ENCODE peak calls at places on chromosomes 1 and 21, in six cellular contexts. One of them, this sample, is unnamed.

GRCh38 chr21:45319461-45320211 is 31.9 kb upstream of the POFUT2 start:
- DNase-seq in effector memory CD8-positive, alpha-beta T cell: no peak
- DNase-seq in lower leg skin: no peak
- DNase-seq in GM03348: no peak
- DNase-seq in stimulated activated CD4-positive, alpha-beta T cell treated with anti-CD3 and anti-CD28 coated beads, Interleukin-1b, Interleukin-23, amount 100 ng/mL, for 24 hours: no peak
- DNase-seq in LHCN-M2: peak; percentile 70
- DNase-seq in this sample: peak; percentile 95

GRCh38 chr1:55474168-55474786 is 259.1 kb upstream of the USP24 start:
- DNase-seq in effector memory CD8-positive, alpha-beta T cell: no peak
- DNase-seq in lower leg skin: no peak
- DNase-seq in GM03348: peak; percentile 33
- DNase-seq in stimulated activated CD4-positive, alpha-beta T cell treated with anti-CD3 and anti-CD28 coated beads, Interleukin-1b, Interleukin-23, amount 100 ng/mL, for 24 hours: no peak
- DNase-seq in LHCN-M2: no peak
- DNase-seq in this sample: no peak

GRCh38 chr1:179583869-179584268 is 7.8 kb upstream of the TDRD5 start:
- DNase-seq in effector memory CD8-positive, alpha-beta T cell: no peak
- DNase-seq in lower leg skin: no peak
- DNase-seq in GM03348: no peak
- DNase-seq in stimulated activated CD4-positive, alpha-beta T cell treated with anti-CD3 and anti-CD28 coated beads, Interleukin-1b, Interleukin-23, amount 100 ng/mL, for 24 hours: no peak
- DNase-seq in LHCN-M2: peak; percentile 4
- DNase-seq in this sample: no peak

GRCh38 chr1:34800214-34800613 is 7.4 kb downstream of the GJA4 start:
- DNase-seq in effector memory CD8-positive, alpha-beta T cell: no peak
- DNase-seq in lower leg skin: no peak
- DNase-seq in GM03348: no peak
- DNase-seq in stimulated activated CD4-positive, alpha-beta T cell treated with anti-CD3 and anti-CD28 coated beads, Interleukin-1b, Interleukin-23, amount 100 ng/mL, for 24 hours: no peak
- DNase-seq in LHCN-M2: no peak
- DNase-seq in this sample: no peak

GRCh38 chr1:27137022-27137542 is 17.8 kb downstream of the SLC9A1 start:
- DNase-seq in effector memory CD8-positive, alpha-beta T cell: peak; percentile 73
- DNase-seq in lower leg skin: no peak
- DNase-seq in GM03348: peak; percentile 45
- DNase-seq in stimulated activated CD4-positive, alpha-beta T cell treated with anti-CD3 and anti-CD28 coated beads, Interleukin-1b, Interleukin-23, amount 100 ng/mL, for 24 hours: peak; percentile 72
- DNase-seq in LHCN-M2: no peak
- DNase-seq in this sample: peak; percentile 69

GRCh38 chr1:99634971-99635624 is 10.8 kb upstream of the PALMD start:
- DNase-seq in effector memory CD8-positive, alpha-beta T cell: no peak
- DNase-seq in lower leg skin: no peak
- DNase-seq in GM03348: no peak
- DNase-seq in stimulated activated CD4-positive, alpha-beta T cell treated with anti-CD3 and anti-CD28 coated beads, Interleukin-1b, Interleukin-23, amount 100 ng/mL, for 24 hours: no peak
- DNase-seq in LHCN-M2: no peak
- DNase-seq in this sample: no peak

GRCh38 chr1:170261669-170262068 is 115.9 kb downstream of the NTMT2 start:
- DNase-seq in effector memory CD8-positive, alpha-beta T cell: no peak
- DNase-seq in lower leg skin: no peak
- DNase-seq in GM03348: peak; percentile 63
- DNase-seq in stimulated activated CD4-positive, alpha-beta T cell treated with anti-CD3 and anti-CD28 coated beads, Interleukin-1b, Interleukin-23, amount 100 ng/mL, for 24 hours: no peak
- DNase-seq in LHCN-M2: no peak
- DNase-seq in this sample: no peak

GRCh38 chr1:182246783-182247182 is 144.8 kb downstream of the GLUL start:
- DNase-seq in effector memory CD8-positive, alpha-beta T cell: no peak
- DNase-seq in lower leg skin: peak; percentile 58
- DNase-seq in GM03348: no peak
- DNase-seq in stimulated activated CD4-positive, alpha-beta T cell treated with anti-CD3 and anti-CD28 coated beads, Interleukin-1b, Interleukin-23, amount 100 ng/mL, for 24 hours: no peak
- DNase-seq in LHCN-M2: no peak
- DNase-seq in this sample: no peak

GRCh38 chr1:216732121-216732520 is 8.9 kb upstream of the ESRRG start:
- DNase-seq in effector memory CD8-positive, alpha-beta T cell: no peak
- DNase-seq in lower leg skin: no peak
- DNase-seq in GM03348: no peak
- DNase-seq in stimulated activated CD4-positive, alpha-beta T cell treated with anti-CD3 and anti-CD28 coated beads, Interleukin-1b, Interleukin-23, amount 100 ng/mL, for 24 hours: no peak
- DNase-seq in LHCN-M2: no peak
- DNase-seq in this sample: no peak

GRCh38 chr21:43372663-43373386 is 54.1 kb downstream of the SIK1 start:
- DNase-seq in effector memory CD8-positive, alpha-beta T cell: no peak
- DNase-seq in lower leg skin: no peak
- DNase-seq in GM03348: no peak
- DNase-seq in stimulated activated CD4-positive, alpha-beta T cell treated with anti-CD3 and anti-CD28 coated beads, Interleukin-1b, Interleukin-23, amount 100 ng/mL, for 24 hours: no peak
- DNase-seq in LHCN-M2: no peak
- DNase-seq in this sample: no peak

GRCh38 chr1:241531195-241532172 is 694 bp upstream of the KMO start:
- DNase-seq in effector memory CD8-positive, alpha-beta T cell: no peak
- DNase-seq in lower leg skin: no peak
- DNase-seq in GM03348: peak; percentile 55
- DNase-seq in stimulated activated CD4-positive, alpha-beta T cell treated with anti-CD3 and anti-CD28 coated beads, Interleukin-1b, Interleukin-23, amount 100 ng/mL, for 24 hours: no peak
- DNase-seq in LHCN-M2: peak; percentile 73
- DNase-seq in this sample: no peak

GRCh38 chr1:36397378-36398230 is at the start of gene LSM10:
- DNase-seq in effector memory CD8-positive, alpha-beta T cell: peak; percentile 85
- DNase-seq in lower leg skin: peak; percentile 93
- DNase-seq in GM03348: peak; percentile 93
- DNase-seq in stimulated activated CD4-positive, alpha-beta T cell treated with anti-CD3 and anti-CD28 coated beads, Interleukin-1b, Interleukin-23, amount 100 ng/mL, for 24 hours: peak; percentile 86
- DNase-seq in LHCN-M2: peak; percentile 90
- DNase-seq in this sample: peak; percentile 96

GRCh38 chr1:56212143-56212542 is 367.2 kb downstream of the PLPP3 start:
- DNase-seq in effector memory CD8-positive, alpha-beta T cell: no peak
- DNase-seq in lower leg skin: no peak
- DNase-seq in GM03348: no peak
- DNase-seq in stimulated activated CD4-positive, alpha-beta T cell treated with anti-CD3 and anti-CD28 coated beads, Interleukin-1b, Interleukin-23, amount 100 ng/mL, for 24 hours: no peak
- DNase-seq in LHCN-M2: no peak
- DNase-seq in this sample: no peak

GRCh38 chr1:209106237-209106741 is 477.2 kb upstream of the CAMK1G start:
- DNase-seq in effector memory CD8-positive, alpha-beta T cell: no peak
- DNase-seq in lower leg skin: no peak
- DNase-seq in GM03348: peak; percentile 31
- DNase-seq in stimulated activated CD4-positive, alpha-beta T cell treated with anti-CD3 and anti-CD28 coated beads, Interleukin-1b, Interleukin-23, amount 100 ng/mL, for 24 hours: no peak
- DNase-seq in LHCN-M2: peak; percentile 75
- DNase-seq in this sample: no peak

GRCh38 chr1:107626075-107626796 is 338.7 kb downstream of the VAV3 start:
- DNase-seq in effector memory CD8-positive, alpha-beta T cell: no peak
- DNase-seq in lower leg skin: no peak
- DNase-seq in GM03348: peak; percentile 31
- DNase-seq in stimulated activated CD4-positive, alpha-beta T cell treated with anti-CD3 and anti-CD28 coated beads, Interleukin-1b, Interleukin-23, amount 100 ng/mL, for 24 hours: no peak
- DNase-seq in LHCN-M2: no peak
- DNase-seq in this sample: no peak

GRCh38 chr21:43597052-43597451 is 62.2 kb downstream of the HSF2BP start:
- DNase-seq in effector memory CD8-positive, alpha-beta T cell: no peak
- DNase-seq in lower leg skin: no peak
- DNase-seq in GM03348: peak; percentile 51
- DNase-seq in stimulated activated CD4-positive, alpha-beta T cell treated with anti-CD3 and anti-CD28 coated beads, Interleukin-1b, Interleukin-23, amount 100 ng/mL, for 24 hours: no peak
- DNase-seq in LHCN-M2: peak; percentile 88
- DNase-seq in this sample: no peak

GRCh38 chr1:113811353-113811887 is 856 bp downstream of the RSBN1 start:
- DNase-seq in effector memory CD8-positive, alpha-beta T cell: peak; percentile 21
- DNase-seq in lower leg skin: peak; percentile 40
- DNase-seq in GM03348: peak; percentile 22
- DNase-seq in stimulated activated CD4-positive, alpha-beta T cell treated with anti-CD3 and anti-CD28 coated beads, Interleukin-1b, Interleukin-23, amount 100 ng/mL, for 24 hours: peak; percentile 4
- DNase-seq in LHCN-M2: no peak
- DNase-seq in this sample: no peak

GRCh38 chr21:45330075-45330781 is 42.5 kb upstream of the POFUT2 start:
- DNase-seq in effector memory CD8-positive, alpha-beta T cell: no peak
- DNase-seq in lower leg skin: no peak
- DNase-seq in GM03348: peak; percentile 91
- DNase-seq in stimulated activated CD4-positive, alpha-beta T cell treated with anti-CD3 and anti-CD28 coated beads, Interleukin-1b, Interleukin-23, amount 100 ng/mL, for 24 hours: no peak
- DNase-seq in LHCN-M2: peak; percentile 65
- DNase-seq in this sample: peak; percentile 77

GRCh38 chr1:177132141-177132540 is 32.4 kb downstream of the ASTN1 start:
- DNase-seq in effector memory CD8-positive, alpha-beta T cell: no peak
- DNase-seq in lower leg skin: no peak
- DNase-seq in GM03348: no peak
- DNase-seq in stimulated activated CD4-positive, alpha-beta T cell treated with anti-CD3 and anti-CD28 coated beads, Interleukin-1b, Interleukin-23, amount 100 ng/mL, for 24 hours: no peak
- DNase-seq in LHCN-M2: no peak
- DNase-seq in this sample: no peak

GRCh38 chr21:34191876-34192275 is 118.5 kb downstream of the MRPS6 start:
- DNase-seq in effector memory CD8-positive, alpha-beta T cell: no peak
- DNase-seq in lower leg skin: no peak
- DNase-seq in GM03348: no peak
- DNase-seq in stimulated activated CD4-positive, alpha-beta T cell treated with anti-CD3 and anti-CD28 coated beads, Interleukin-1b, Interleukin-23, amount 100 ng/mL, for 24 hours: no peak
- DNase-seq in LHCN-M2: no peak
- DNase-seq in this sample: no peak

GRCh38 chr21:44011774-44012473 is at the start of gene TRAPPC10:
- DNase-seq in effector memory CD8-positive, alpha-beta T cell: peak; percentile 65
- DNase-seq in lower leg skin: peak; percentile 61
- DNase-seq in GM03348: peak; percentile 95
- DNase-seq in stimulated activated CD4-positive, alpha-beta T cell treated with anti-CD3 and anti-CD28 coated beads, Interleukin-1b, Interleukin-23, amount 100 ng/mL, for 24 hours: peak; percentile 79
- DNase-seq in LHCN-M2: peak; percentile 80
- DNase-seq in this sample: peak; percentile 90

GRCh38 chr1:202182040-202182877 is 11.3 kb upstream of the LGR6 start:
- DNase-seq in effector memory CD8-positive, alpha-beta T cell: no peak
- DNase-seq in lower leg skin: no peak
- DNase-seq in GM03348: no peak
- DNase-seq in stimulated activated CD4-positive, alpha-beta T cell treated with anti-CD3 and anti-CD28 coated beads, Interleukin-1b, Interleukin-23, amount 100 ng/mL, for 24 hours: no peak
- DNase-seq in LHCN-M2: no peak
- DNase-seq in this sample: no peak

GRCh38 chr1:15038232-15039016 is 115.1 kb upstream of the TMEM51 start:
- DNase-seq in effector memory CD8-positive, alpha-beta T cell: no peak
- DNase-seq in lower leg skin: no peak
- DNase-seq in GM03348: no peak
- DNase-seq in stimulated activated CD4-positive, alpha-beta T cell treated with anti-CD3 and anti-CD28 coated beads, Interleukin-1b, Interleukin-23, amount 100 ng/mL, for 24 hours: no peak
- DNase-seq in LHCN-M2: peak; percentile 49
- DNase-seq in this sample: no peak

GRCh38 chr1:94883688-94884087 is 43.2 kb downstream of the CNN3 start:
- DNase-seq in effector memory CD8-positive, alpha-beta T cell: no peak
- DNase-seq in lower leg skin: no peak
- DNase-seq in GM03348: peak; percentile 68
- DNase-seq in stimulated activated CD4-positive, alpha-beta T cell treated with anti-CD3 and anti-CD28 coated beads, Interleukin-1b, Interleukin-23, amount 100 ng/mL, for 24 hours: no peak
- DNase-seq in LHCN-M2: no peak
- DNase-seq in this sample: no peak

GRCh38 chr1:77866296-77866695 is 22.1 kb upstream of the NEXN start:
- DNase-seq in effector memory CD8-positive, alpha-beta T cell: no peak
- DNase-seq in lower leg skin: no peak
- DNase-seq in GM03348: peak; percentile 10
- DNase-seq in stimulated activated CD4-positive, alpha-beta T cell treated with anti-CD3 and anti-CD28 coated beads, Interleukin-1b, Interleukin-23, amount 100 ng/mL, for 24 hours: no peak
- DNase-seq in LHCN-M2: peak; percentile 36
- DNase-seq in this sample: no peak

GRCh38 chr1:117070124-117070523 is 10.0 kb downstream of the TTF2 start:
- DNase-seq in effector memory CD8-positive, alpha-beta T cell: no peak
- DNase-seq in lower leg skin: no peak
- DNase-seq in GM03348: no peak
- DNase-seq in stimulated activated CD4-positive, alpha-beta T cell treated with anti-CD3 and anti-CD28 coated beads, Interleukin-1b, Interleukin-23, amount 100 ng/mL, for 24 hours: no peak
- DNase-seq in LHCN-M2: no peak
- DNase-seq in this sample: no peak

GRCh38 chr1:12276225-12276624 is 46.4 kb downstream of the VPS13D start:
- DNase-seq in effector memory CD8-positive, alpha-beta T cell: no peak
- DNase-seq in lower leg skin: no peak
- DNase-seq in GM03348: peak; percentile 35
- DNase-seq in stimulated activated CD4-positive, alpha-beta T cell treated with anti-CD3 and anti-CD28 coated beads, Interleukin-1b, Interleukin-23, amount 100 ng/mL, for 24 hours: no peak
- DNase-seq in LHCN-M2: no peak
- DNase-seq in this sample: no peak

GRCh38 chr1:160578175-160578693 is 1.1 kb downstream of the CD84 start:
- DNase-seq in effector memory CD8-positive, alpha-beta T cell: no peak
- DNase-seq in lower leg skin: no peak
- DNase-seq in GM03348: no peak
- DNase-seq in stimulated activated CD4-positive, alpha-beta T cell treated with anti-CD3 and anti-CD28 coated beads, Interleukin-1b, Interleukin-23, amount 100 ng/mL, for 24 hours: no peak
- DNase-seq in LHCN-M2: no peak
- DNase-seq in this sample: no peak

GRCh38 chr1:168392958-168393357 is 112.3 kb downstream of the TBX19 start:
- DNase-seq in effector memory CD8-positive, alpha-beta T cell: no peak
- DNase-seq in lower leg skin: no peak
- DNase-seq in GM03348: no peak
- DNase-seq in stimulated activated CD4-positive, alpha-beta T cell treated with anti-CD3 and anti-CD28 coated beads, Interleukin-1b, Interleukin-23, amount 100 ng/mL, for 24 hours: no peak
- DNase-seq in LHCN-M2: no peak
- DNase-seq in this sample: no peak

This sample was measured in tibial artery.